ENCODE peak calls at places on chromosomes 7 and 10, in four cellular contexts. H is colonic mucosa, T is fibroblast of lung, C is K562. S is an unnamed sample. For H3K4me1 and H3K9me3, the result is how much of the 10 kb centered on the place peaks cover.

GRCh38 chr7:114156178-114156577 is 237.4 kb upstream of the PPP1R3A start:
- DNase-seq in H (no peak), T (no peak), C (no peak), S (no peak)

GRCh38 chr10:32169556-32169955 is 113.3 kb upstream of the KIF5B start:
- DNase-seq in T (no peak), C (no peak), H (no peak), S (peak)

GRCh38 chr10:37975407-37975991 is 948 bp downstream of the ZNF25 start:
- DNase-seq in T (peak), C (no peak), H (no peak), S (no peak)

GRCh38 chr10:7756360-7756992 is 31.3 kb downstream of the KIN start:
- DNase-seq in T (peak), C (no peak), H (peak), S (no peak)

GRCh38 chr10:13707156-13707881 is 120.6 kb downstream of the PRPF18 start:
- DNase-seq in C (peak), H (peak), T (peak), S (peak)

GRCh38 chr7:47755248-47755647 is 173.3 kb upstream of the TNS3 start:
- DNase-seq in C (no peak), T (no peak), H (no peak), S (no peak)

GRCh38 chr7:70504254-70504653 is 627.7 kb upstream of the GALNT17 start:
- DNase-seq in H (no peak), C (no peak), T (no peak), S (no peak)

GRCh38 chr7:105149827-105150226 is 135.8 kb downstream of the KMT2E start:
- DNase-seq in H (no peak), C (no peak), T (peak), S (no peak)

GRCh38 chr10:100735345-100736143 is 9.8 kb upstream of the PAX2 start:
- DNase-seq in H (no peak), C (no peak), T (no peak), S (no peak)

GRCh38 chr7:149838224-149838991 is at the start of gene ZNF862:
- DNase-seq in C (peak), T (peak), H (peak), S (peak)

GRCh38 chr7:47601119-47601880 is 19.4 kb upstream of the TNS3 start:
- DNase-seq in C (no peak), H (no peak), T (peak), S (no peak)

GRCh38 chr10:88428976-88429375 is 154.1 kb downstream of the RNLS start:
- DNase-seq in C (no peak), H (no peak), T (no peak), S (no peak)

GRCh38 chr7:14934831-14935230 is 32.3 kb upstream of the DGKB start:
- DNase-seq in C (no peak), H (no peak), T (no peak), S (no peak)

GRCh38 chr7:99374121-99375064 is at the start of gene ARPC1B:
- DNase-seq in H (peak), C (peak), T (peak), S (peak)

GRCh38 chr7:101106387-101106786 is 20.5 kb upstream of the SERPINE1 start:
- DNase-seq in C (no peak), H (no peak), T (no peak), S (no peak)

GRCh38 chr7:150357277-150357676 is 11.3 kb upstream of the REPIN1 start:
- DNase-seq in H (no peak), T (no peak), C (peak), S (no peak)

GRCh38 chr10:50552308-50552707 is 71.4 kb downstream of the SGMS1 start:
- DNase-seq in T (peak), C (no peak), H (no peak), S (no peak)

GRCh38 chr7:22430457-22430856 is 69.5 kb downstream of the STEAP1B start:
- DNase-seq in C (no peak), H (no peak), T (peak), S (no peak)

GRCh38 chr10:86970152-86970886 is 2.0 kb downstream of the ADIRF start:
- DNase-seq in H (peak), C (no peak), T (peak), S (no peak)

GRCh38 chr10:45652511-45652910 is 20.1 kb downstream of the ZFAND4 start:
- DNase-seq in C (no peak), T (no peak), H (no peak), S (no peak)

GRCh38 chr7:152761116-152761748 is 1.7 kb downstream of the ACTR3B start:
- DNase-seq in C (no peak), H (no peak), T (no peak), S (no peak)

GRCh38 chr7:1881946-1882345 is 211.9 kb downstream of the ELFN1 start:
- DNase-seq in H (no peak), T (no peak), C (no peak), S (no peak)

GRCh38 chr10:34010891-34011290 is 676.4 kb upstream of the NRP1 start:
- DNase-seq in T (no peak), H (no peak), C (no peak), S (no peak)

GRCh38 chr7:130667593-130668257 is 823 bp downstream of the COPG2 start:
- DNase-seq in H (no peak), C (no peak), T (peak), S (no peak)

GRCh38 chr7:77685219-77685618 is 11.0 kb upstream of the RSBN1L start:
- DNase-seq in T (no peak), H (peak), C (no peak), S (no peak)

GRCh38 chr10:96125142-96125515 is 5.0 kb upstream of the ZNF518A start:
- DNase-seq in C (no peak), T (peak), H (no peak), S (no peak)

DNA sequence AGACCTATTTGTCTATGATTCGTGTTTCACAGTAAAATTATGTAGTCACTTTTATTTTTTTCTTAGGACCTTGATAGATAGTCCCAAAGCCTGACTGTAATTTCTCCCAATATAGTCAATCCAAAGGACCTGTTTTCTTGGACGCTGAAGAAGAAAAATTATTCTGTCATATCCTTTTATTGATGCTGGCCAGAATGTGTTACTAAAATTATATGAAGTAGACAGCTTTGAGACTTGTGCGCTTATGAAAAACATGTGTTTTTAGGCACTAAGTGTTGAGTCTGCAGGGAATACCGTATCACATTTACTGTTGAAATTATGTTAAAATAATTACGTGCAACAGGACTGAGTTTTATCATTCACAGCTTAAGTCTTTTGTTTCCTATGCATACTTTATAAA is 17.9 kb downstream of the TES start:
- DNase-seq in C (no peak), H (no peak), T (no peak), S (no peak)
- H3K4me1 ChIP-seq in C (under half), H (under half), T (under half), S (half or more)

DNA sequence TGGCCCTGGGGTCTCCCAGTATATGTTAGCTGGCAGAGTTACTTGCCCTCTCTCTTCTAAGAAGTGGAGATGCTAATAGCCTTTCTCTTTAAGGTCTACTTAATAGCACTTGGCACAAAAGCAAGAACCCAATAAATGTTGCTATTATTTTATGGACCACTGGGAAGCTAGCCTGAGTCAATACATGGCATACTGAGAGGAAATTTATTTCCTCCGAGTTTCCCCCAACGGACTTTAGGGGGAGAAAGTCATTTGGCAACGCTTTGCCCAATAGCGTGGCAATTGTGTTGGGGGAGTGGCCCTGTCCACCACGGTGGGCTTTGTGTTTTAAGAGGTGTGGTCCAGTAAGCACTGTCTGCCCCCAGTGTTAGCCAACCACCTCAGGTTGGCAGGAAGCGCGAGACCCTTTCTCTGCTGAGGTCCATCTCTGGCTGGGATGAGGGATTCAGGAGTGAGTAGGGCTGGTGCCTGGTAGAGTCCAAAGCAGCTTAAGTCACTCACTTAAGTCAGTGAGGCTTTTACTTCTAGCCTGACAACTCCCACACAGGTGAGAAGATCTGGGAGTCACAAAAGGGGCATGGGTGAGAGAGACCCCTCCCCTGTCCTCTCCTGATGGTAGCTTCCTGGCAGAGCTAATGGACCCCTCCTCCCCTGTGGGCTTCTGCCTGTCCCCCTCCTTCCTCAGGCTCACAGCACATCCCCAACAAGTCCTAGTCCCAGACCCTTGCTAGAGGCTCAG is 87.6 kb upstream of the SMNDC1 start:
- DNase-seq in H (no peak), C (no peak), T (no peak), S (no peak)
- H3K27ac ChIP-seq in H (no peak), C (no peak), T (no peak), S (no peak)

DNA sequence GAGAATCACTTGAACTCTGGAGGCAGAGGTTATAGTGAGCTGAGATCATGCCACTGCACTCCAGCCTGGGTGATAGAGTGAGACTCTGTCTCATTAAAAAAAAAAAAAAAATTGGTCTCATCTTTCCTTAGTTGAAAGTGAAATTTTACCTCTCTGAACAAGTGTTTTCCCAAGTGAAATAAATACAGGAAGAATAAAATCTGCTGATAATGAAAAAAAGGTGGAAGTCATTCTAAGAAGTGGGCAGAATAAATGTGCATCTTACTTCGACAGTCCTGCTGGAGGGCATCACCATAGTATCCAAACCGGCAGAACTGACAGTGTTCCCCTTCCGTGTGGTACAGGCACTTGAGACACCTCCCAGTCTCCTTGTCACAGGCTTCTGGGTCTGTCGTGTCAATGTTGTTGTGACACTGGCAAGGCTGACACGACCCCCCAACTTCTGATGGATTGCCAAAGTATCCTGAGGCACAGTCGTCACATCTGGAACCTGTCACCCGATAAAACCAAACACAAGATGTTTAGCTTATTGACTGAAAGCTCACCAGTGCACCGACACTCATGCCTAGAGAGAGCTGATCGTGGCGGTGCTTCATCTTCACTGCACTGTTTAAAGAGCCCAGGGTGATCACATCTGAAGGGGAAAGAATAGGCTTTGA is 49.6 kb downstream of the LAMB1 start:
- DNase-seq in C (no peak), H (no peak), T (no peak), S (peak)
- H3K9me3 ChIP-seq in C (under half), H (under half), T (under half), S (under half)

DNA sequence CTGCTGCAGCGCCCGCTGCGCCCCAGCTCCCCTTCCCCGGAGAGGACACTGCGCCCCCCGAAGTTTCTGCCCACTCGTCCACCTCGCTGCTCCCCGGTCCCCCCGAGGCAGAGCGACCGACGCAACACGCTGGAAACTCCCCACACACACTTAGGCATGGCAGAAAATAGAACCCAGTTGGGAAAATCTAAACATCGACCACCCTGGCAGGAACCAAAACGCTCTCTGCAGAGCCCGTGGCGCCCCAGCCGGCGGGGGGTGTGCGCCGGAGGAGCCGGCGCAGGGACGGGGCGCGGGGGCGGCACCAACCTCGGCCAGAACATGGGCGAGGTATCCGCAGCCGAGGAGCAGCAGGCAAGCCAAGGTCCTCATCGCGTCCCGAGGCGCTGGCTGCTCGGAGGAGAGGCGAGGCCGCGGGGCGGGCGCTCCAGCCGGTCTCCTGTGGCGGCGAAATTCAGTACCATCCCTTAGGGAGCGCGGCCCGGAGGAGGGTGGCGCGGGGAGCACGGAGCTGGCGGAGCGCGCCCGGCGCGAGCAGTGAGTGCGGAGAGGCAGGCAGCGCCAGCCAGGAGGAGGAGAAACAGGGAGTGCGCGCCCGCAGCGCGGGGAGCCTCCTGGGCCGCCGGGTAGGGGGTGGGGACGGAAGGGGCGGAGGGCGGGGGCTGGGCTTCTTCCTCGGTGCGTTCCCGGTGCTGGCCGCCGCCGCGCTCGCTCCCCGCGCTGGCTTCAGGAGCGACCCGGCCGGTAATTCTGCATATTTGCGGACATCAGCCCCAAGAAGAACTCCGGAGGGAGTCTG is 817 bp downstream of the PDGFA start:
- DNase-seq in T (peak), C (peak), H (peak), S (peak)
- H3K4me1 ChIP-seq in T (under half), C (under half), H (under half), S (under half)

GRCh38 chr7:13801669-13802068 is 187.8 kb downstream of the ETV1 start:
- DNase-seq in C (no peak), T (peak), H (no peak), S (no peak)
- H3K27ac ChIP-seq in C (no peak), T (no peak), H (no peak), S (no peak)